ENCODE peak calls at places on chromosomes 12 and 14, in seven cellular contexts. F is tibial nerve, J is neural progenitor cell, W is upper lobe of right lung, P is gastrocnemius medialis, M is bronchial epithelial cell, I is tibial artery. S is an unnamed sample.

GRCh38 chr14:102770147-102770909 is 6.9 kb upstream of the TRAF3 start:
- DNase-seq in F (no peak), J (no peak), W (no peak), P (no peak), M (no peak), I (no peak), S (no peak)

GRCh38 chr14:22003471-22003870 is 329.9 kb upstream of the OR4E1 start:
- DNase-seq in F (no peak), J (no peak), W (no peak), P (no peak), M (no peak), I (no peak), S (no peak)

GRCh38 chr12:74552201-74552600 is 14.6 kb downstream of the ATXN7L3B start:
- DNase-seq in F (no peak), J (no peak), W (no peak), P (no peak), M (no peak), I (no peak), S (no peak)

GRCh38 chr14:22854963-22855724 is 16.4 kb upstream of the LRP10 start:
- DNase-seq in F (no peak), J (no peak), W (no peak), P (no peak), M (peak; percentile 34), I (no peak), S (no peak)

GRCh38 chr12:45327823-45328383 is 112.0 kb downstream of the ANO6 start:
- DNase-seq in F (no peak), J (no peak), W (no peak), P (no peak), M (peak; percentile 18), I (no peak), S (no peak)

GRCh38 chr12:48151103-48151771 is 6.1 kb downstream of the ASB8 start:
- DNase-seq in F (no peak), J (no peak), W (no peak), P (peak; percentile 88), M (no peak), I (no peak), S (no peak)

GRCh38 chr12:2636741-2637140 is 158.0 kb upstream of the FKBP4 start:
- DNase-seq in F (no peak), J (no peak), W (no peak), P (no peak), M (no peak), I (no peak), S (no peak)

GRCh38 chr12:12901158-12901791 is 9.9 kb downstream of the GPRC5A start:
- DNase-seq in F (no peak), J (peak; percentile 24), W (no peak), P (peak; percentile 50), M (peak; percentile 97), I (peak; percentile 85), S (no peak)

GRCh38 chr12:6788972-6789905 is at the start of gene CD4:
- DNase-seq in F (no peak), J (no peak), W (peak; percentile 78), P (peak; percentile 39), M (no peak), I (peak; percentile 76), S (no peak)

GRCh38 chr14:21498540-21499526 is 12.3 kb downstream of the METTL3 start:
- DNase-seq in F (no peak), J (peak; percentile 85), W (no peak), P (no peak), M (peak; percentile 47), I (no peak), S (no peak)

GRCh38 chr12:2393016-2393415 is 340.2 kb downstream of the CACNA1C start:
- DNase-seq in F (no peak), J (no peak), W (no peak), P (no peak), M (no peak), I (no peak), S (no peak)

GRCh38 chr12:31492599-31493196 is 98.2 kb downstream of the DENND5B start:
- DNase-seq in F (no peak), J (no peak), W (no peak), P (no peak), M (no peak), I (no peak), S (no peak)

GRCh38 chr14:99247091-99247729 is 24.8 kb downstream of the BCL11B start:
- DNase-seq in F (no peak), J (no peak), W (no peak), P (no peak), M (no peak), I (no peak), S (no peak)

GRCh38 chr14:21910260-21910659 is 236.6 kb upstream of the OR4E1 start:
- DNase-seq in F (no peak), J (no peak), W (no peak), P (no peak), M (no peak), I (no peak), S (no peak)

GRCh38 chr14:78530078-78530477 is 359.9 kb downstream of the NRXN3 start:
- DNase-seq in F (no peak), J (peak; percentile 88), W (no peak), P (no peak), M (peak; percentile 18), I (no peak), S (no peak)

GRCh38 chr12:123983822-123984485 is 10.9 kb downstream of the ZNF664 start:
- DNase-seq in F (no peak), J (peak; percentile 81), W (no peak), P (peak; percentile 18), M (peak; percentile 60), I (peak; percentile 53), S (no peak)

GRCh38 chr14:48473944-48474343 is 798.5 kb upstream of the MDGA2 start:
- DNase-seq in F (no peak), J (no peak), W (no peak), P (no peak), M (no peak), I (no peak), S (no peak)

GRCh38 chr12:93883436-93884154 is 206.4 kb downstream of the CRADD start:
- DNase-seq in F (no peak), J (no peak), W (no peak), P (no peak), M (peak; percentile 20), I (no peak), S (no peak)

GRCh38 chr14:89489796-89490506 is 72.9 kb upstream of the FOXN3 start:
- DNase-seq in F (no peak), J (no peak), W (no peak), P (no peak), M (no peak), I (no peak), S (no peak)

GRCh38 chr12:113911971-113912760 is 54.0 kb downstream of the RBM19 start:
- DNase-seq in F (no peak), J (no peak), W (peak; percentile 40), P (no peak), M (no peak), I (no peak), S (no peak)
- H3K36me3 ChIP-seq in F (no peaks in the 10 kb centered on the region), J (no peaks in the 10 kb centered on the region), W (peaks cover 23% of the 10 kb centered on the region), P (no peaks in the 10 kb centered on the region), M (peaks cover 9% of the 10 kb centered on the region), I (peaks cover 83% of the 10 kb centered on the region), S (peaks cover 31% of the 10 kb centered on the region)

GRCh38 chr12:132447327-132447720 is 42.6 kb upstream of the FBRSL1 start:
- DNase-seq in F (no peak), J (no peak), W (no peak), P (no peak), M (no peak), I (no peak), S (no peak)

GRCh38 chr12:132444957-132445883 is 44.7 kb upstream of the FBRSL1 start:
- DNase-seq in F (no peak), J (peak; percentile 69), W (no peak), P (no peak), M (no peak), I (peak; percentile 39), S (peak; percentile 51)

GRCh38 chr12:132444283-132444682 is 45.7 kb upstream of the FBRSL1 start:
- DNase-seq in F (no peak), J (no peak), W (no peak), P (no peak), M (no peak), I (no peak), S (no peak)

GRCh38 chr12:132446535-132447326 is 43.2 kb upstream of the FBRSL1 start:
- DNase-seq in F (no peak), J (peak; percentile 38), W (no peak), P (no peak), M (no peak), I (no peak), S (no peak)

DNA sequence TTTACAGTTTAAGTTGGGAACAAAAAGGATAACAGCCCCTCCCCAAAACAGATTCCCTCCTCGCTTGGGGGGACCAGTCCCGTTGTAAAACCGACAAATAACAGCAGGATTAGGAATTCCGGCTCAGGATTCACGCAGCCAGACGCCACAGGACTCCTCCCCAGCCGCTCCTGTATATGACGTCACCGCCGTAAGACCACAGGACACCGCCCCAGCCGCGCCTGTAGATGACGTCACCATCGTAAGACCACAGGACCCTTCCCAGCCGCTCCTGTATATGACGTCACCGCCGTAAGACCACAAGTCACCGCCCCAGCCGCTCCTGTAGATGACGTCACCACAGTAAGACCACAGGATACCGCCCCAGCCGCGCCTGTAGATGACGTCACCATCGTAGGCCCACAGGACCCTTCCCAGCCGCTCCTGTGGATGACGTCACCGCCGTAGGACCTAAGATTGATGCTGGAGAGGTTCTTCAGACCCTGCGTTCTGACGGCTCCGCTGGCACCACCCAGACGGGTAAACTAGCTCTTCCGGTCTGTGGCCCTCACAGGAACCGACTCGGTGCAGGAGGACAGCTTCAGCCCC is 44.0 kb upstream of the FBRSL1 start:
- DNase-seq in F (no peak), J (peak; percentile 92), W (peak; percentile 81), P (no peak), M (peak; percentile 72), I (no peak), S (no peak)
- H3K4me3 ChIP-seq in F (peak overlapping the region; percentile 35), J (peak overlapping the region; percentile 56), W (peak overlapping the region; percentile 34), P (peak overlapping the region; percentile 13), M (peak overlapping the region; percentile 49), I (peak overlapping the region; percentile 20), S (no peak overlapping the region)

DNA sequence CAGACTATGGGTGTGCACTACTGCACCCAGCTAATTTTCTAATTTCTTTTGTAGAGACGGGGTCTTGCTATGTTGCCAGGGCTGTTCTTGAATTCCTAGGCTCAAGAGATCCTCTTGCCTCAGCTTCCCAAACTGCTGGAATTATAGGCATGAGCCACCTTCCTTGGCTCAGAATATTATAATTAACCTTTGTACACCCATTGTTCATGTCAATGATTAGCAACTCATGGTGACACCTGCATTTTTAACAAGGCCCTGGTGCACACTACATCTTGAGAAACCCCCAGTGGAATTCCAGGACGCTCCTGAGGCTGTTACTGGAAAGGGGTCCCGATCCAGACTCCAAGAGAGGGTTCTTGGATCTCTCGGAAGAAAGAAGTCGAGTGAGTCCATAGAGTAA is 28.3 kb upstream of the CCDC63 start:
- DNase-seq in F (no peak), J (no peak), W (no peak), P (no peak), M (no peak), I (no peak), S (no peak)
- TF ChIP-seq CTCF in F (no peak), J (no peak), W (no peak), P (no peak), M (no peak), I (no peak), S (no peak)

GRCh38 chr14:86203843-86204242 is 673.9 kb downstream of the FLRT2 start:
- DNase-seq in F (no peak), J (no peak), W (no peak), P (no peak), M (no peak), I (no peak), S (no peak)
- H3K36me3 ChIP-seq in F (no peaks in the 10 kb centered on the region), J (no peaks in the 10 kb centered on the region), W (no peaks in the 10 kb centered on the region), P (no peaks in the 10 kb centered on the region), M (no peaks in the 10 kb centered on the region), I (no peaks in the 10 kb centered on the region), S (no peaks in the 10 kb centered on the region)

GRCh38 chr12:131229426-131230339 is 276.0 kb downstream of the ADGRD1 start:
- DNase-seq in F (no peak), J (peak; percentile 56), W (peak; percentile 58), P (no peak), M (no peak), I (no peak), S (no peak)
- H3K4me3 ChIP-seq in F (no peak overlapping the region), J (no peak overlapping the region), W (no peak overlapping the region), P (no peak overlapping the region), M (no peak overlapping the region), I (no peak overlapping the region), S (no peak overlapping the region)